ENCODE peak calls at places on chromosomes 16 and 17, in five cellular contexts. A is heart left ventricle, D is right lobe of liver, E is uterus, X is A549. T is an unnamed sample.

GRCh38 chr17:46742539-46743270 is 75.8 kb downstream of the WNT3 start:
- DNase-seq in A (peak), D (no peak), E (no peak), X (peak), T (peak)

GRCh38 chr17:80949451-80950421 is 41.9 kb upstream of the CHMP6 start:
- DNase-seq in A (no peak), D (peak), E (peak), X (no peak), T (no peak)

GRCh38 chr17:560379-560935 is 154.2 kb downstream of the VPS53 start:
- DNase-seq in A (peak), D (no peak), E (no peak), X (no peak), T (no peak)

GRCh38 chr16:8696880-8697279 is 22.5 kb downstream of the ABAT start:
- DNase-seq in A (no peak), D (no peak), E (no peak), X (no peak), T (no peak)

GRCh38 chr17:58447039-58447975 is 30.0 kb upstream of the RNF43 start:
- DNase-seq in A (peak), D (peak), E (no peak), X (peak), T (peak)

GRCh38 chr17:69853533-69854262 is 221.3 kb upstream of the KCNJ16 start:
- DNase-seq in A (no peak), D (no peak), E (no peak), X (no peak), T (no peak)

GRCh38 chr16:67461600-67462278 is 19.2 kb downstream of the ATP6V0D1 start:
- DNase-seq in A (no peak), D (no peak), E (no peak), X (no peak), T (no peak)

GRCh38 chr17:48254896-48255295 is 147.3 kb downstream of the SNX11 start:
- DNase-seq in A (no peak), D (no peak), E (no peak), X (peak), T (no peak)

GRCh38 chr16:89709166-89709565 is 7.7 kb upstream of the SPATA2L start:
- DNase-seq in A (no peak), D (no peak), E (no peak), X (no peak), T (no peak)

GRCh38 chr17:29726721-29727252 is 104.1 kb upstream of the CORO6 start:
- DNase-seq in A (no peak), D (no peak), E (no peak), X (peak), T (no peak)

GRCh38 chr16:66717112-66717675 is 20.7 kb upstream of the CMTM4 start:
- DNase-seq in A (peak), D (peak), E (no peak), X (peak), T (peak)

GRCh38 chr17:7179317-7180254 is at the start of gene ASGR1:
- DNase-seq in A (no peak), D (peak), E (no peak), X (no peak), T (no peak)

GRCh38 chr16:31128711-31129567 is 6.6 kb downstream of the PRSS8 start:
- DNase-seq in A (peak), D (no peak), E (no peak), X (no peak), T (peak)

GRCh38 chr17:2347805-2348685 is 10.7 kb downstream of the SGSM2 start:
- DNase-seq in A (no peak), D (peak), E (no peak), X (peak), T (no peak)

GRCh38 chr17:73182616-73183310 is 10.1 kb upstream of the COG1 start:
- DNase-seq in A (no peak), D (no peak), E (no peak), X (no peak), T (no peak)

DNA sequence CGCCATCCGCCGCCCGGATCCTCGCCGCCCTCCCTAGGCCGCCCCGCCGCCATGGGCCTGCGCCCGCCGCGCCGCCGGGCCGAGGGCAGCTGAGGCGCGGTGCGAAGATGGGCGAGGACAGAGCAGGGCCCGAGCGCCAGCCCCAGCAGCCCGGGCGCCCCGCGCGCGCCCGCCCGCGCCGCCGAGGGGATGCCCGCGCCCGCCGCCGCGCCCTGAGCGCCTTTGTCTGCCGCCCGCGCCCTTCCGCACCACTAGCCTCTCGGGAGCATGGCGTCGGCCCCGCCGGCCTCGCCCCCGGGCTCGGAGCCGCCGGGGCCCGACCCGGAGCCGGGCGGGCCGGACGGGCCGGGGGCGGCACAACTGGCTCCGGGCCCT is 278 bp downstream of the RAB11FIP3 start:
- DNase-seq in A (no peak), D (no peak), E (no peak), X (no peak), T (peak)
- TF ChIP-seq POLR2A in A (no peak), D (no peak), E (no peak), X (no peak), T (no peak)

GRCh38 chr17:75227729-75228128 is 22.2 kb downstream of the NUP85 start:
- DNase-seq in A (no peak), D (no peak), E (no peak), X (no peak), T (no peak)

GRCh38 chr17:75224983-75225382 is 19.5 kb downstream of the NUP85 start:
- DNase-seq in A (no peak), D (no peak), E (no peak), X (no peak), T (no peak)

GRCh38 chr17:75231071-75231470 is 25.6 kb downstream of the NUP85 start:
- DNase-seq in A (no peak), D (no peak), E (no peak), X (no peak), T (no peak)

GRCh38 chr17:75228847-75229246 is 23.4 kb downstream of the NUP85 start:
- DNase-seq in A (no peak), D (no peak), E (no peak), X (no peak), T (no peak)

GRCh38 chr17:75228305-75228704 is 22.8 kb downstream of the NUP85 start:
- DNase-seq in A (no peak), D (no peak), E (no peak), X (no peak), T (no peak)
- TF ChIP-seq POLR2A in A (no peak), D (no peak), E (no peak), X (no peak), T (no peak)

DNA sequence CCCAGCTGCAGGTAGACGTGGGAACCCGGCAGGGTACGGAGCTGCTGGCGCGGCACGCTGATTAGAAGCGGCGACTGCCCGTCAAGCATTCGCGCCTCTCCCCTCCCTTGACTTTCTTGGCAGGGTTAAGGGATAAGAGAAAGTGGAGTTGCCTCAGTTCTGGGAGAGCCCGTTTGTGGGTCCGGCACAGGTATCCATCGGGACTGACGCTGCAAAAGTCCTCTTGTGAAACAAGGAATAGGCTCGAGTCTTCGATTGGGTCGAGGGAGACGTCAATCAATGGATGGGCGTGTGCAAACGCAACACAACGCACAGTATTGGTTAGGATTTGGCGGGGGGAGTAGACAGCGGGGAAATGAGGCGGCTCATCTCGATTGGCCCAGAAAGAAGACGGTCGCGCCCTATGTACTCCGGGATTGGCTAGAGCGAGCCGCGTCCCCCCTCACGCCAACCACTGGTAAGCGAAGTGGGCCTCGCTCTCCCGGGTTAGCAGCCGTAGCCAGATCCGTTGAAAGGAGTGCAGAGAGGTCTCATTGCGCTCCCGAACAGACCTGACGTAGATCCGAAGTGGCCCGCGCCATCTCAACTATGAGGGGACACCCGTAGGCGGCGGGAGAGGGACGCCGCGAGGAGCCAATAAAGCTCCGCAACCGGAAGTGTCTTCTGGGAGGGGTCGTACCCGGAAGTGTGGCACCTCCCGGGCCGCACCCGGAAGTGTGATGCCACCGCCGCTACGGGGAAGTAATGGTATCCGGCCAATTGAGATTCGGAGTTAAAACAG is at the start of gene MON1B:
- DNase-seq in A (peak), D (peak), E (peak), X (peak), T (peak)
- TF ChIP-seq POLR2A in A (no peak), D (peak), E (peak), X (peak), T (peak)

DNA sequence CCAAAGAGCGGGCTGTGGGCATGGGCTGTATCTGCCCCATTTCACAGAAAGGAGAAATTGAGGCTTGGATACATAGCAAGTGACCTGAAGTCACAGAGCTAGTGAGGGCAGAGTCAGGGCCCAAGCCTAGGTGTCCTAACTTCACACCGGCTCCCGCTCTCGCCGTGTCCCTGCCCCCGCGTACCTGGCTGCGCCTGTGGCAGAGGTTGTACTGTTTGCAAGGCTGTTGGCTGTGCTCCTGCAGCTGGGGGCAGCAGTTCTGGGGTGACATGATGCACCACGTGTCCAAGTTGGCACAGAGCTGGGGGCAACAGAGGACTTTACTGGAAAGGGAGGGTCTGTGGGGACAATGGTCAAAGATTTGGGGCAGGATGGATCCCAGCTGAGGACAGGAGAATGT is 3.4 kb downstream of the DHX58 start:
- DNase-seq in A (no peak), D (peak), E (no peak), X (no peak), T (no peak)
- TF ChIP-seq POLR2A in A (no peak), D (no peak), E (no peak), X (no peak), T (no peak)

GRCh38 chr17:15431201-15431600 is 36.2 kb downstream of the CDRT4 start:
- DNase-seq in A (no peak), D (no peak), E (peak), X (no peak), T (no peak)
- TF ChIP-seq POLR2A in A (no peak), D (no peak), E (no peak), X (no peak), T (no peak)

GRCh38 chr17:75785016-75785769 is 587 bp downstream of the UNK start:
- DNase-seq in A (peak), D (peak), E (peak), X (no peak), T (peak)

GRCh38 chr17:75783069-75783783 is 1.4 kb upstream of the UNK start:
- DNase-seq in A (no peak), D (no peak), E (no peak), X (peak), T (peak)

GRCh38 chr17:75783803-75784472 is 668 bp upstream of the UNK start:
- DNase-seq in A (no peak), D (peak), E (peak), X (no peak), T (no peak)

GRCh38 chr17:75785770-75786538 is 1.3 kb downstream of the UNK start:
- DNase-seq in A (no peak), D (peak), E (no peak), X (no peak), T (peak)

GRCh38 chr17:75784473-75785015 is at the start of gene UNK:
- DNase-seq in A (peak), D (peak), E (peak), X (peak), T (peak)
- TF ChIP-seq POLR2A in A (no peak), D (peak), E (peak), X (no peak), T (peak)

DNA sequence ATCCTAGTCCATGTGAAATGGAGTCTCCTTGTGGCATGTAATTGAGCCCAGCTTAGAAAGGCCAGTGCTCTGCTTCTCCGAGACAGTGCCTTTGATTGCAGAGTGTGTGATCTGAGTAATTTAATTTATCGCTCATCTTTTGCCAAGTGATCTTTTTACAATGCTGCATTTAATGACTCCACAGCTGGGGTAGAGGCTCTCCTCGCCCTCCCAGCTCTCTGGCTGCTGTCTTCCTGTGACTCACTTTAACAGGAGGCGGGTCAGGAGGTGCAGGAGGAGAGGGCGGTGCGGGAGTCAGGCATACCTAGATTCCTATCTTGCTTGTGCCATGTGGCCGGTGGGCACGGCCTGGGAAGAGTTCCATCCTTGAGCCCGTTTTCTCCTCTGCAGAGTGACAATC is 113.4 kb upstream of the FOXF1 start:
- DNase-seq in A (no peak), D (no peak), E (peak), X (no peak), T (no peak)
- TF ChIP-seq POLR2A in A (no peak), D (no peak), E (no peak), X (no peak), T (no peak)

DNA sequence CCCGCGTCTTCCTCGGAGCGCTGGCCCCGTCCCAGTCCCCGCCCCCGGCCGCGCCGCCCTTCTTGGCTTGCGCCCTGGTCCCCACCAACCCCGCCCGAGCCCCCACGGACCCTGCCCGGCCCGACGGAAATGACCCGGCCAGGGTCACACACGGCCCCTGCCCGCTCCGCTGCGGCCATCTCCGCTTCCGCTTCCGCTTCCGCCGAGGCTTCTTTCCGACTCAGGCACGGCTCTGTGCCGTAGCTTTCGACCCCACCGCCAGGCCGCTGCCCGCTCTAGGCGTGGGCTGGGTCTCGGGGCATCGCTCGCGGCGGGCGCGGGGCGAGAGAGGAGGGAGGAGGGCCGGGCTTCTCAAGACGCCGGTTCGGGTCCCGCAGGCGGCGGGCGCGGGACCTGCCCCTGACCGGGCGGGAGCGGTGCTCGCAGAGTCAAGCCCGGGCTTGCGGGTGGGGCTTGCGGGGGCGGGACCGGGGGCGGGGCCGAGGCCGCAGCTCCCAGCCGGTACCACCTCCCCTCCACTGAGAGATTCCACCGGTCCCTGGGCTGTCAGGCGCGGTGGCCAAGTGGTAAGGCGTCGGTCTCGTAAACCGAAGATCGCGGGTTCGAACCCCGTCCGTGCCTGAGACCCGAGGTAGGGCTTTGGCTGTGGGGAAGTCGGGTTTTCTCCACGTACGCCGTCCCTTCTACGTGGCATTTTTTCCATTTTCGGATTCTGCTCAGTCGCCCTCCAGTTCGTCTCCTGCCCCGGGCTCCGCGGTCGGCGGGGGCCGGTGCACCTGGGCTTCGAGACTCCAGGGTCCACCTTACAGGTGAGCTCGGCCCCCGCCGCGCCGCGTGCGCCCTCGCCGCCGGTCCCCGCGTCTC is 158.3 kb downstream of the RAB11FIP4 start:
- DNase-seq in A (peak), D (peak), E (peak), X (peak), T (peak)
- TF ChIP-seq POLR2A in A (no peak), D (peak), E (peak), X (peak), T (peak)

GRCh38 chr17:61469474-61469873 is 17.3 kb downstream of the TBX4 start:
- DNase-seq in A (no peak), D (no peak), E (no peak), X (no peak), T (no peak)
- TF ChIP-seq POLR2A in A (no peak), D (no peak), E (no peak), X (no peak), T (no peak)